ENCODE peak calls at places on chromosome 19, in six cellular contexts. I is upper lobe of right lung, T is left lung, Q is fibroblast of lung, A is prostate gland, W is cardiac muscle cell. L is an unnamed sample.

GRCh38 chr19:41408256-41408655 is 10.6 kb downstream of the BCKDHA start:
- DNase-seq in I (no peak), T (no peak), Q (no peak), A (no peak), W (no peak), L (no peak)

GRCh38 chr19:57389730-57390598 is at the start of gene ZNF548:
- DNase-seq in I (peak; percentile 97), T (peak; percentile 95), Q (peak; percentile 100), A (peak; percentile 95), W (peak; percentile 99), L (peak; percentile 96)

GRCh38 chr19:50204081-50204428 is 633 bp downstream of the MYH14 start:
- DNase-seq in I (no peak), T (no peak), Q (no peak), A (no peak), W (no peak), L (no peak)

GRCh38 chr19:29645911-29646310 is 19.4 kb upstream of the PLEKHF1 start:
- DNase-seq in I (peak; percentile 26), T (no peak), Q (peak; percentile 61), A (peak; percentile 44), W (peak; percentile 89), L (peak; percentile 48)

GRCh38 chr19:10416380-10417257 is 3.7 kb upstream of the PDE4A start:
- DNase-seq in I (peak; percentile 94), T (peak; percentile 85), Q (peak; percentile 89), A (peak; percentile 42), W (peak; percentile 93), L (peak; percentile 77)

GRCh38 chr19:1315470-1316166 is 29.9 kb downstream of the EFNA2 start:
- DNase-seq in I (peak; percentile 81), T (peak; percentile 51), Q (peak; percentile 40), A (peak; percentile 44), W (peak; percentile 64), L (peak; percentile 53)

GRCh38 chr19:19661675-19662251 is 1.7 kb downstream of the ATP13A1 start:
- DNase-seq in I (no peak), T (no peak), Q (no peak), A (no peak), W (no peak), L (no peak)

GRCh38 chr19:1675633-1676350 is 23.4 kb upstream of the TCF3 start:
- DNase-seq in I (no peak), T (no peak), Q (no peak), A (no peak), W (no peak), L (no peak)

GRCh38 chr19:18985257-18985656 is 44.2 kb upstream of the HOMER3 start:
- DNase-seq in I (no peak), T (peak; percentile 39), Q (no peak), A (no peak), W (peak; percentile 74), L (no peak)

GRCh38 chr19:34228762-34229161 is 25.6 kb upstream of the GARRE1 start:
- DNase-seq in I (no peak), T (no peak), Q (no peak), A (no peak), W (no peak), L (no peak)

GRCh38 chr19:15115762-15116615 is 8.8 kb downstream of the SYDE1 start:
- DNase-seq in I (no peak), T (no peak), Q (no peak), A (no peak), W (no peak), L (no peak)

GRCh38 chr19:49567722-49568454 is 12.5 kb downstream of the NOSIP start:
- DNase-seq in I (no peak), T (no peak), Q (peak; percentile 57), A (no peak), W (peak; percentile 47), L (no peak)

GRCh38 chr19:23855676-23856075 is 59.0 kb upstream of the ZNF726 start:
- DNase-seq in I (no peak), T (no peak), Q (no peak), A (no peak), W (no peak), L (no peak)
- H3K9me3 ChIP-seq in I (no peaks in the 10 kb centered on the region), T (no peaks in the 10 kb centered on the region), Q (no peaks in the 10 kb centered on the region), A (no peaks in the 10 kb centered on the region), W (no peaks in the 10 kb centered on the region), L (peaks cover 36% of the 10 kb centered on the region)

GRCh38 chr19:5587071-5587455 is 19.3 kb upstream of the TINCR start:
- DNase-seq in I (no peak), T (no peak), Q (no peak), A (no peak), W (no peak), L (no peak)

GRCh38 chr19:5588906-5589676 is 21.3 kb upstream of the TINCR start:
- DNase-seq in I (no peak), T (no peak), Q (no peak), A (no peak), W (no peak), L (no peak)

GRCh38 chr19:5590151-5590864 is 22.6 kb upstream of the TINCR start:
- DNase-seq in I (no peak), T (no peak), Q (no peak), A (no peak), W (no peak), L (no peak)

GRCh38 chr19:5587661-5588060 is 19.9 kb upstream of the TINCR start:
- DNase-seq in I (no peak), T (no peak), Q (no peak), A (no peak), W (no peak), L (no peak)

GRCh38 chr19:5588441-5588840 is 20.7 kb upstream of the TINCR start:
- DNase-seq in I (no peak), T (no peak), Q (no peak), A (no peak), W (no peak), L (no peak)
- H3K36me3 ChIP-seq in I (peaks cover 79% of the 10 kb centered on the region), T (no peaks in the 10 kb centered on the region), Q (peaks cover 22% of the 10 kb centered on the region), A (peaks cover 34% of the 10 kb centered on the region), W (peaks cover 49% of the 10 kb centered on the region), L (peaks cover 74% of the 10 kb centered on the region)

DNA sequence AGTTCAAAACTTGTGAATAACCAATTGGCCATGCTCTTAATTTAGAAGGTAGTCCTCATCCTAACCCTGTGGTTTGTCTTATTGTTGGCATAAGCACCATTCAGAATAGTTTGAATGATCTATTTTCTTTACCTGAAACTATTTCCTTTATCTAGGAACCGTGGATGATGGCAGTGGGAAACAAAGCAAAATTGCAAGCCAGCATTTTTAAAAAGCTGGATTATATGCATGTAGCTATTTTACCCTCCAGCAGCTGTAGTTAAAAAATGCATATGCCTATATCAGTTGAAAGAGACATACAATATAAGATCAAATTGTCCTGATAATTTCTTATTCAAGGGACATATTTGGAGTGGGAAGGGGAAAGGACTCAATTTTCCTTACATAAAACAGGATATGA is 19.3 kb downstream of the ZNF613 start:
- DNase-seq in I (no peak), T (no peak), Q (no peak), A (no peak), W (no peak), L (no peak)
- H3K9me3 ChIP-seq in I (peaks cover 79% of the 10 kb centered on the region), T (peaks cover 27% of the 10 kb centered on the region), Q (peaks cover 11% of the 10 kb centered on the region), A (peaks cover 7% of the 10 kb centered on the region), W (peaks cover 18% of the 10 kb centered on the region), L (peaks cover 100% of the 10 kb centered on the region)

GRCh38 chr19:6911523-6911922 is 24.1 kb downstream of the ADGRE1 start:
- DNase-seq in I (no peak), T (no peak), Q (no peak), A (no peak), W (no peak), L (no peak)

GRCh38 chr19:6903446-6903845 is 16.1 kb downstream of the ADGRE1 start:
- DNase-seq in I (no peak), T (no peak), Q (no peak), A (no peak), W (no peak), L (no peak)

DNA sequence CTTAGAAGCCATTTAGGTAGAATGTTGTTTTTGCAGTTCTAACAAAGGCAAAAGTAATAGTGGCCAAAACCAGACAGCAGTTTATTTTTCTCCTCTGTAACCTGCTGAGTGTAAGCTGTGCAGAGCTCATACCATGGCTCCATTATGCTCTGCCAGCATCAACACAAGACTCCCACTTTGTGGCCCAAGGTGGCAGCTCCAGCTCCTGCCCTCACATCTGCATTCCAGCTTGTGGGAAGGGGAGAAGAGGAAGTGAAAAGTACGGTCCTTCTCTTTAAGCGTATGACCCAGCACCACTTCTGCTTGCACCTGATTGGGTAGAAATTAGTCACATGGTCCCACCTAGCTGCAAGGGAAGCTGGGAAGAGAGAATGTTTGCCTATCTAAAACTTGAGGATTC is 19.2 kb downstream of the ADGRE1 start:
- DNase-seq in I (no peak), T (no peak), Q (no peak), A (no peak), W (no peak), L (no peak)
- H3K36me3 ChIP-seq in I (no peaks in the 10 kb centered on the region), T (no peaks in the 10 kb centered on the region), Q (no peaks in the 10 kb centered on the region), A (no peaks in the 10 kb centered on the region), W (no peaks in the 10 kb centered on the region), L (no peaks in the 10 kb centered on the region)

GRCh38 chr19:44280916-44281315 is 21.2 kb downstream of the ZNF233 start:
- DNase-seq in I (no peak), T (no peak), Q (no peak), A (no peak), W (no peak), L (no peak)
- H3K9me3 ChIP-seq in I (peaks cover 51% of the 10 kb centered on the region), T (no peaks in the 10 kb centered on the region), Q (no peaks in the 10 kb centered on the region), A (no peaks in the 10 kb centered on the region), W (no peaks in the 10 kb centered on the region), L (peaks cover 97% of the 10 kb centered on the region)

GRCh38 chr19:2683430-2683995 is 19.0 kb downstream of the GNG7 start:
- DNase-seq in I (no peak), T (no peak), Q (no peak), A (no peak), W (no peak), L (no peak)

GRCh38 chr19:2678043-2678671 is 24.3 kb downstream of the GNG7 start:
- DNase-seq in I (no peak), T (no peak), Q (no peak), A (no peak), W (no peak), L (no peak)

GRCh38 chr19:2680808-2681207 is 21.7 kb downstream of the GNG7 start:
- DNase-seq in I (no peak), T (no peak), Q (no peak), A (no peak), W (no peak), L (no peak)

GRCh38 chr19:2675892-2676291 is 26.6 kb downstream of the GNG7 start:
- DNase-seq in I (no peak), T (no peak), Q (no peak), A (no peak), W (no peak), L (peak; percentile 38)

DNA sequence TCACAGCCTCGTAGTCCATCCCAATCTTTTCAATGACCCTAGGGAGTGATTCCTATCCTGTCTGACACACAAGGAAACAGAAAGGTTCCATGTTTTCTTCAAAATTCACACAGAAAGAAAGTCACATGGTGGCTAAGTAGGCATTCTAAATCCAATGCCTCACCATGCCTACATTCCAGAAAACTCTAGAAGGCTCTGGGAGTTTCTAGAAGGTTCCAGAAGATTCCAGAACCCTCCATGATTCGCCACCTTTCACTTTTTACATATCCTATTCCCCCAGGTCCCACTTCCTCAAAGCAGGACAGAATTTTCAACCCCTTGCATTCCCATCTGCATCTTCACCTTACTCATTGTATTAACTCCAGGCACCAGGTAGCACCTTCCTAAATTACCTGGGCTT is 23.1 kb downstream of the GNG7 start:
- DNase-seq in I (no peak), T (no peak), Q (no peak), A (no peak), W (no peak), L (no peak)
- H3K36me3 ChIP-seq in I (no peaks in the 10 kb centered on the region), T (no peaks in the 10 kb centered on the region), Q (no peaks in the 10 kb centered on the region), A (no peaks in the 10 kb centered on the region), W (no peaks in the 10 kb centered on the region), L (no peaks in the 10 kb centered on the region)